ENCODE peak calls at places on chromosomes 11 and 22, in five cellular contexts. One of them, this sample, is unnamed.

GRCh38 chr11:130908061-130908460 is 8.2 kb downstream of the SNX19 start:
- DNase-seq in NAMALWA: no peak
- DNase-seq in stimulated activated naive CD4-positive, alpha-beta T cell: no peak
- DNase-seq in fibroblast of the aortic adventitia: no peak
- DNase-seq in ACHN: no peak
- DNase-seq in this sample: no peak

GRCh38 chr22:22508274-22509176 is at the start of gene ZNF280B:
- DNase-seq in NAMALWA: peak
- DNase-seq in stimulated activated naive CD4-positive, alpha-beta T cell: peak
- DNase-seq in fibroblast of the aortic adventitia: peak
- DNase-seq in ACHN: peak
- DNase-seq in this sample: peak

GRCh38 chr11:120248551-120249278 is 8.8 kb downstream of the POU2F3 start:
- DNase-seq in NAMALWA: no peak
- DNase-seq in stimulated activated naive CD4-positive, alpha-beta T cell: no peak
- DNase-seq in fibroblast of the aortic adventitia: peak
- DNase-seq in ACHN: peak
- DNase-seq in this sample: peak

GRCh38 chr11:59158206-59159068 is 13.5 kb upstream of the DTX4 start:
- DNase-seq in NAMALWA: peak
- DNase-seq in stimulated activated naive CD4-positive, alpha-beta T cell: peak
- DNase-seq in fibroblast of the aortic adventitia: peak
- DNase-seq in ACHN: peak
- DNase-seq in this sample: peak

GRCh38 chr22:45210577-45211431 is 29.9 kb downstream of the KIAA0930 start:
- DNase-seq in NAMALWA: no peak
- DNase-seq in stimulated activated naive CD4-positive, alpha-beta T cell: no peak
- DNase-seq in fibroblast of the aortic adventitia: peak
- DNase-seq in ACHN: no peak
- DNase-seq in this sample: no peak

GRCh38 chr11:100932474-100933100 is 197.0 kb downstream of the PGR start:
- DNase-seq in NAMALWA: peak
- DNase-seq in stimulated activated naive CD4-positive, alpha-beta T cell: no peak
- DNase-seq in fibroblast of the aortic adventitia: peak
- DNase-seq in ACHN: peak
- DNase-seq in this sample: peak

GRCh38 chr22:38205261-38206128 is 3.7 kb downstream of the MAFF start:
- DNase-seq in NAMALWA: no peak
- DNase-seq in stimulated activated naive CD4-positive, alpha-beta T cell: no peak
- DNase-seq in fibroblast of the aortic adventitia: peak
- DNase-seq in ACHN: no peak
- DNase-seq in this sample: peak

GRCh38 chr22:50044485-50045143 is 13.5 kb downstream of the TTLL8 start:
- DNase-seq in NAMALWA: no peak
- DNase-seq in stimulated activated naive CD4-positive, alpha-beta T cell: no peak
- DNase-seq in fibroblast of the aortic adventitia: no peak
- DNase-seq in ACHN: no peak
- DNase-seq in this sample: no peak

GRCh38 chr22:30830907-30831306 is 136.2 kb downstream of the OSBP2 start:
- DNase-seq in NAMALWA: no peak
- DNase-seq in stimulated activated naive CD4-positive, alpha-beta T cell: no peak
- DNase-seq in fibroblast of the aortic adventitia: peak
- DNase-seq in ACHN: peak
- DNase-seq in this sample: peak

GRCh38 chr22:48047722-48048500 is 1285.5 kb downstream of the TBC1D22A start:
- DNase-seq in NAMALWA: no peak
- DNase-seq in stimulated activated naive CD4-positive, alpha-beta T cell: no peak
- DNase-seq in fibroblast of the aortic adventitia: no peak
- DNase-seq in ACHN: no peak
- DNase-seq in this sample: no peak

GRCh38 chr11:78444726-78445125 is 27.1 kb upstream of the GAB2 start:
- DNase-seq in NAMALWA: no peak
- DNase-seq in stimulated activated naive CD4-positive, alpha-beta T cell: no peak
- DNase-seq in fibroblast of the aortic adventitia: no peak
- DNase-seq in ACHN: no peak
- DNase-seq in this sample: no peak

GRCh38 chr11:68128682-68129327 is 7.6 kb upstream of the CHKA start:
- DNase-seq in NAMALWA: no peak
- DNase-seq in stimulated activated naive CD4-positive, alpha-beta T cell: no peak
- DNase-seq in fibroblast of the aortic adventitia: peak
- DNase-seq in ACHN: peak
- DNase-seq in this sample: peak

GRCh38 chr11:118015385-118015841 is 29.2 kb downstream of the IL10RA start:
- DNase-seq in NAMALWA: no peak
- DNase-seq in stimulated activated naive CD4-positive, alpha-beta T cell: no peak
- DNase-seq in fibroblast of the aortic adventitia: no peak
- DNase-seq in ACHN: no peak
- DNase-seq in this sample: no peak

GRCh38 chr11:36581536-36581935 is 12.8 kb upstream of the IFTAP start:
- DNase-seq in NAMALWA: no peak
- DNase-seq in stimulated activated naive CD4-positive, alpha-beta T cell: no peak
- DNase-seq in fibroblast of the aortic adventitia: no peak
- DNase-seq in ACHN: no peak
- DNase-seq in this sample: no peak

GRCh38 chr22:39135092-39135896 is 17.2 kb downstream of the CBX7 start:
- DNase-seq in NAMALWA: peak
- DNase-seq in stimulated activated naive CD4-positive, alpha-beta T cell: peak
- DNase-seq in fibroblast of the aortic adventitia: no peak
- DNase-seq in ACHN: peak
- DNase-seq in this sample: peak

GRCh38 chr11:72475359-72475758 is 41.0 kb upstream of the CLPB start:
- DNase-seq in NAMALWA: no peak
- DNase-seq in stimulated activated naive CD4-positive, alpha-beta T cell: no peak
- DNase-seq in fibroblast of the aortic adventitia: no peak
- DNase-seq in ACHN: no peak
- DNase-seq in this sample: peak

GRCh38 chr11:14764899-14765527 is 121.4 kb downstream of the PDE3B start:
- DNase-seq in NAMALWA: peak
- DNase-seq in stimulated activated naive CD4-positive, alpha-beta T cell: peak
- DNase-seq in fibroblast of the aortic adventitia: peak
- DNase-seq in ACHN: no peak
- DNase-seq in this sample: peak

GRCh38 chr11:100808904-100809491 is 121.9 kb downstream of the ARHGAP42 start:
- DNase-seq in NAMALWA: no peak
- DNase-seq in stimulated activated naive CD4-positive, alpha-beta T cell: no peak
- DNase-seq in fibroblast of the aortic adventitia: peak
- DNase-seq in ACHN: no peak
- DNase-seq in this sample: peak

GRCh38 chr11:13883042-13883441 is 79.5 kb upstream of the SPON1 start:
- DNase-seq in NAMALWA: no peak
- DNase-seq in stimulated activated naive CD4-positive, alpha-beta T cell: no peak
- DNase-seq in fibroblast of the aortic adventitia: no peak
- DNase-seq in ACHN: no peak
- DNase-seq in this sample: no peak

GRCh38 chr22:46108564-46109473 is 41.5 kb upstream of the PPARA start:
- DNase-seq in NAMALWA: no peak
- DNase-seq in stimulated activated naive CD4-positive, alpha-beta T cell: no peak
- DNase-seq in fibroblast of the aortic adventitia: peak
- DNase-seq in ACHN: peak
- DNase-seq in this sample: peak

GRCh38 chr11:100948936-100949335 is 180.7 kb downstream of the PGR start:
- DNase-seq in NAMALWA: no peak
- DNase-seq in stimulated activated naive CD4-positive, alpha-beta T cell: no peak
- DNase-seq in fibroblast of the aortic adventitia: no peak
- DNase-seq in ACHN: no peak
- DNase-seq in this sample: no peak

GRCh38 chr11:128305588-128305987 is 281.8 kb downstream of the ETS1 start:
- DNase-seq in NAMALWA: no peak
- DNase-seq in stimulated activated naive CD4-positive, alpha-beta T cell: peak
- DNase-seq in fibroblast of the aortic adventitia: no peak
- DNase-seq in ACHN: no peak
- DNase-seq in this sample: no peak

GRCh38 chr11:128733440-128734115 is 39.7 kb downstream of the FLI1 start:
- DNase-seq in NAMALWA: peak
- DNase-seq in stimulated activated naive CD4-positive, alpha-beta T cell: peak
- DNase-seq in fibroblast of the aortic adventitia: no peak
- DNase-seq in ACHN: no peak
- DNase-seq in this sample: peak

GRCh38 chr11:82927264-82927880 is 25.8 kb downstream of the DDIAS start:
- DNase-seq in NAMALWA: peak
- DNase-seq in stimulated activated naive CD4-positive, alpha-beta T cell: peak
- DNase-seq in fibroblast of the aortic adventitia: peak
- DNase-seq in ACHN: peak
- DNase-seq in this sample: peak

GRCh38 chr11:69703711-69704507 is at the start of gene FGF19:
- DNase-seq in NAMALWA: no peak
- DNase-seq in stimulated activated naive CD4-positive, alpha-beta T cell: no peak
- DNase-seq in fibroblast of the aortic adventitia: no peak
- DNase-seq in ACHN: no peak
- DNase-seq in this sample: no peak

GRCh38 chr11:6594142-6594768 is 9.2 kb downstream of the RRP8 start:
- DNase-seq in NAMALWA: no peak
- DNase-seq in stimulated activated naive CD4-positive, alpha-beta T cell: no peak
- DNase-seq in fibroblast of the aortic adventitia: no peak
- DNase-seq in ACHN: no peak
- DNase-seq in this sample: no peak

GRCh38 chr11:117870176-117870952 is 6.1 kb downstream of the FXYD6 start:
- DNase-seq in NAMALWA: no peak
- DNase-seq in stimulated activated naive CD4-positive, alpha-beta T cell: no peak
- DNase-seq in fibroblast of the aortic adventitia: no peak
- DNase-seq in ACHN: no peak
- DNase-seq in this sample: no peak

GRCh38 chr11:2787816-2788750 is 88.3 kb upstream of the KCNQ1OT1 start:
- DNase-seq in NAMALWA: no peak
- DNase-seq in stimulated activated naive CD4-positive, alpha-beta T cell: no peak
- DNase-seq in fibroblast of the aortic adventitia: no peak
- DNase-seq in ACHN: no peak
- DNase-seq in this sample: no peak

GRCh38 chr22:29314074-29314473 is 1.4 kb downstream of the RASL10A start:
- DNase-seq in NAMALWA: peak
- DNase-seq in stimulated activated naive CD4-positive, alpha-beta T cell: no peak
- DNase-seq in fibroblast of the aortic adventitia: no peak
- DNase-seq in ACHN: no peak
- DNase-seq in this sample: no peak